ENCODE peak calls at places on chromosomes 12 and 14, in eight cellular contexts. O is fibroblast of pulmonary artery, B is left lobe of liver, K is kidney epithelial cell, J is mammary epithelial cell, D is T-cell, P is LoVo, Q is T-helper 2 cell. L is an unnamed sample.

GRCh38 chr12:113048716-113049127 is 7.8 kb upstream of the DTX1 start:
- DNase-seq in O (peak), B (no peak), K (peak), J (peak), D (peak), P (peak), Q (no peak), L (peak)

GRCh38 chr12:124939428-124940142 is 25.1 kb upstream of the UBC start:
- DNase-seq in O (peak), B (peak), K (no peak), J (peak), D (peak), P (peak), Q (peak), L (peak)

GRCh38 chr12:115322275-115322674 is 638.3 kb upstream of the TBX3 start:
- DNase-seq in O (peak), B (no peak), K (no peak), J (peak), D (no peak), P (no peak), Q (no peak), L (no peak)

GRCh38 chr12:89622115-89622514 is 86.5 kb downstream of the ATP2B1 start:
- DNase-seq in O (no peak), B (no peak), K (no peak), J (no peak), D (no peak), P (no peak), Q (no peak), L (no peak)

GRCh38 chr14:102822311-102822863 is 45.1 kb downstream of the TRAF3 start:
- DNase-seq in O (no peak), B (no peak), K (no peak), J (no peak), D (no peak), P (no peak), Q (peak), L (no peak)

GRCh38 chr12:76864791-76865400 is 13.9 kb downstream of the CSRP2 start:
- DNase-seq in O (no peak), B (no peak), K (no peak), J (no peak), D (no peak), P (no peak), Q (no peak), L (no peak)

GRCh38 chr12:91249059-91250055 is 66.7 kb upstream of the DCN start:
- DNase-seq in O (peak), B (no peak), K (no peak), J (no peak), D (no peak), P (no peak), Q (no peak), L (no peak)

GRCh38 chr12:131836714-131837397 is 8.7 kb downstream of the MMP17 start:
- DNase-seq in O (no peak), B (no peak), K (no peak), J (no peak), D (no peak), P (no peak), Q (no peak), L (no peak)

GRCh38 chr14:58430156-58430555 is 2.6 kb downstream of the KIAA0586 start:
- DNase-seq in O (peak), B (no peak), K (no peak), J (peak), D (no peak), P (no peak), Q (no peak), L (no peak)

GRCh38 chr12:113591480-113591971 is 119.9 kb upstream of the LHX5 start:
- DNase-seq in O (no peak), B (no peak), K (no peak), J (no peak), D (no peak), P (peak), Q (no peak), L (no peak)

GRCh38 chr12:64858882-64859281 is 34.4 kb downstream of the TBC1D30 start:
- DNase-seq in O (no peak), B (no peak), K (no peak), J (no peak), D (no peak), P (no peak), Q (no peak), L (no peak)

GRCh38 chr14:36662258-36662542 is 540 bp downstream of the PAX9 start:
- DNase-seq in O (no peak), B (no peak), K (no peak), J (no peak), D (no peak), P (peak), Q (no peak), L (no peak)

GRCh38 chr12:9649532-9649940 is 20.0 kb upstream of the CLEC2D start:
- DNase-seq in O (no peak), B (no peak), K (no peak), J (peak), D (peak), P (no peak), Q (no peak), L (no peak)

GRCh38 chr12:105204127-105204526 is 31.8 kb downstream of the APPL2 start:
- DNase-seq in O (no peak), B (no peak), K (no peak), J (no peak), D (no peak), P (no peak), Q (no peak), L (no peak)